ENCODE peak calls at places on chromosomes 16 and 17, in nine cellular contexts. G is NCI-H69; O is DMS79 treated with DMSO at 0.1 percent for 48 hours; W is activated effector memory CD4-positive, alpha-beta T cell treated with Interleukin-2 at 50 U/mL for 16 hours; B is right cardiac atrium; A is GM20000; L is astrocyte of the spinal cord; H is dorsolateral prefrontal cortex; M is neuronal stem cell. J is an unnamed sample.

GRCh38 chr17:80292557-80292956 is 31.9 kb downstream of the RNF213 start:
- DNase-seq in O (no peak), B (no peak), W (no peak), G (no peak), M (no peak), A (no peak), L (no peak), H (no peak), J (no peak)

GRCh38 chr17:4823373-4824089 is 9.6 kb upstream of the MINK1 start:
- DNase-seq in A (no peak), L (no peak), G (no peak), O (peak; percentile 18), M (no peak), B (no peak), H (no peak), W (no peak), J (peak; percentile 64)

GRCh38 chr16:55664786-55665407 is 9.1 kb downstream of the SLC6A2 start:
- DNase-seq in L (no peak), H (no peak), B (no peak), W (no peak), A (no peak), M (no peak), O (no peak), G (no peak), J (no peak)

GRCh38 chr16:15886078-15886477 is 2.3 kb downstream of the CEP20 start:
- DNase-seq in H (no peak), M (no peak), L (no peak), O (no peak), G (no peak), B (no peak), A (no peak), W (no peak), J (no peak)

GRCh38 chr17:59366040-59366757 is 34.7 kb downstream of the YPEL2 start:
- DNase-seq in A (no peak), M (peak; percentile 69), G (peak; percentile 71), O (no peak), W (no peak), H (no peak), L (no peak), B (no peak), J (peak; percentile 35)

GRCh38 chr17:1229891-1230571 is 40.2 kb upstream of the BHLHA9 start:
- DNase-seq in G (no peak), A (peak; percentile 54), O (no peak), M (no peak), W (no peak), H (no peak), L (no peak), B (no peak), J (peak; percentile 82)

GRCh38 chr17:16406742-16407674 is 8.4 kb upstream of the TRPV2 start:
- DNase-seq in M (peak; percentile 61), B (peak; percentile 73), A (peak; percentile 59), L (peak; percentile 15), O (peak; percentile 16), H (no peak), G (peak; percentile 66), W (no peak), J (peak; percentile 83)

GRCh38 chr16:2846511-2847310 is 11.3 kb downstream of the PRSS22 start:
- DNase-seq in H (peak; percentile 22), B (no peak), M (no peak), L (peak; percentile 32), A (no peak), W (no peak), G (no peak), O (no peak), J (no peak)

GRCh38 chr16:51133691-51134090 is 17.4 kb downstream of the SALL1 start:
- DNase-seq in W (no peak), M (no peak), H (no peak), L (no peak), A (no peak), G (no peak), B (no peak), O (no peak), J (no peak)

GRCh38 chr17:64390066-64390465 is 594 bp downstream of the PECAM1 start:
- DNase-seq in A (no peak), M (no peak), G (no peak), L (no peak), B (no peak), W (no peak), O (no peak), H (no peak), J (no peak)

GRCh38 chr17:77856551-77857305 is 101.8 kb upstream of the TNRC6C start:
- DNase-seq in M (no peak), G (no peak), B (no peak), A (no peak), O (no peak), L (no peak), W (no peak), H (no peak), J (no peak)

GRCh38 chr17:18224428-18225120 is 861 bp upstream of the LLGL1 start:
- DNase-seq in W (no peak), A (no peak), L (peak; percentile 4), M (peak; percentile 95), H (no peak), G (no peak), O (no peak), B (peak; percentile 60), J (no peak)

GRCh38 chr17:3916013-3916696 is at the start of gene P2RX1:
- DNase-seq in G (no peak), H (no peak), B (peak; percentile 71), M (no peak), L (no peak), W (peak; percentile 14), A (peak; percentile 36), O (no peak), J (peak; percentile 73)

GRCh38 chr17:81481011-81481799 is 31.4 kb downstream of the ACTG1 start:
- DNase-seq in W (peak; percentile 27), A (no peak), O (peak; percentile 68), M (peak; percentile 70), H (peak; percentile 85), L (peak; percentile 69), G (peak; percentile 97), B (peak; percentile 84), J (peak; percentile 50)

GRCh38 chr16:17803625-17804410 is 333.1 kb upstream of the XYLT1 start:
- DNase-seq in O (no peak), M (no peak), W (no peak), A (no peak), B (no peak), L (peak; percentile 85), G (no peak), H (no peak), J (no peak)

GRCh38 chr17:75612906-75613626 is 20.2 kb upstream of the SMIM5 start:
- DNase-seq in O (no peak), H (no peak), G (no peak), B (peak; percentile 13), L (no peak), A (no peak), W (no peak), M (no peak), J (no peak)

GRCh38 chr16:64047878-64048277 is 1074.0 kb downstream of the CDH11 start:
- DNase-seq in O (no peak), B (no peak), G (no peak), A (no peak), M (no peak), W (no peak), H (no peak), L (no peak), J (no peak)

GRCh38 chr16:1174477-1175357 is 21.8 kb downstream of the CACNA1H start:
- DNase-seq in W (no peak), O (no peak), H (no peak), A (no peak), M (no peak), L (peak; percentile 55), B (no peak), G (peak; percentile 40), J (no peak)

GRCh38 chr17:12097326-12097725 is 76.6 kb downstream of the MAP2K4 start:
- DNase-seq in G (no peak), B (no peak), L (no peak), H (no peak), M (no peak), O (no peak), A (no peak), W (no peak), J (no peak)

GRCh38 chr16:34078697-34079096 is 619.3 kb downstream of the TP53TG3F start:
- DNase-seq in O (no peak), M (peak; percentile 48), G (no peak), B (no peak), A (no peak), H (no peak), L (peak; percentile 10), W (no peak), J (no peak)

GRCh38 chr16:83143788-83144187 is 517.0 kb downstream of the CDH13 start:
- DNase-seq in G (no peak), W (no peak), L (peak; percentile 87), B (no peak), A (no peak), H (no peak), O (no peak), M (no peak), J (no peak)

GRCh38 chr16:65975049-65975708 is 391.3 kb upstream of the CDH5 start:
- DNase-seq in W (no peak), O (no peak), B (no peak), M (no peak), L (peak; percentile 56), G (no peak), A (no peak), H (no peak), J (no peak)

GRCh38 chr17:73356561-73357170 is 44.9 kb upstream of the CDC42EP4 start:
- DNase-seq in W (no peak), G (no peak), H (no peak), O (no peak), B (no peak), L (no peak), M (no peak), A (no peak), J (no peak)

GRCh38 chr17:58246104-58246740 is 7.8 kb downstream of the LPO start:
- DNase-seq in O (no peak), G (no peak), W (no peak), M (no peak), A (no peak), L (no peak), H (no peak), B (no peak), J (no peak)

GRCh38 chr17:30377574-30377973 is 1.2 kb upstream of the CPD start:
- DNase-seq in W (no peak), L (no peak), O (no peak), M (no peak), H (no peak), A (no peak), B (no peak), G (no peak), J (no peak)

GRCh38 chr17:81917565-81918332 is at the start of gene SIRT7:
- DNase-seq in W (peak; percentile 75), A (peak; percentile 99), L (peak; percentile 61), B (peak; percentile 76), O (peak; percentile 56), G (peak; percentile 89), M (peak; percentile 83), H (peak; percentile 62), J (peak; percentile 70)

GRCh38 chr17:145671-146541 is 8.5 kb downstream of the SCGB1C2 start:
- DNase-seq in B (no peak), O (no peak), A (no peak), M (no peak), L (no peak), H (no peak), W (no peak), G (no peak), J (no peak)

GRCh38 chr17:72978593-72979218 is 113.8 kb downstream of the SLC39A11 start:
- DNase-seq in W (no peak), M (no peak), G (peak; percentile 74), A (no peak), L (no peak), H (no peak), O (no peak), B (no peak), J (no peak)

GRCh38 chr17:63954402-63955063 is 18.2 kb downstream of the SCN4A start:
- DNase-seq in G (peak; percentile 57), O (no peak), H (no peak), B (no peak), L (no peak), W (peak; percentile 31), A (peak; percentile 47), M (no peak), J (no peak)

GRCh38 chr17:75472119-75472518 is 15.7 kb downstream of the TMEM94 start:
- DNase-seq in O (peak; percentile 82), L (no peak), W (no peak), H (no peak), B (no peak), A (no peak), M (no peak), G (peak; percentile 99), J (no peak)

GRCh38 chr16:47577029-47577428 is 115.9 kb downstream of the PHKB start:
- DNase-seq in B (no peak), H (no peak), W (no peak), A (no peak), L (no peak), M (no peak), G (no peak), O (no peak), J (no peak)

J was measured in upper lobe of left lung.